ENCODE peak calls at places on chromosomes 12 and 14, in nine cellular contexts. M is Right ventricle myocardium superior, Q is HFF-Myc, P is fibroblast of mammary gland, Y is mesothelial cell of epicardium, F is GDM1, V is NCI-H460, O is LoVo, Z is endothelial cell. J is an unnamed sample.

GRCh38 chr12:79423560-79423959 is 267.2 kb downstream of the PAWR start:
- DNase-seq in M (no peak), Q (no peak), P (no peak), Y (no peak), F (no peak), V (no peak), O (no peak), Z (no peak), J (no peak)

GRCh38 chr12:125194999-125195398 is 129.8 kb downstream of the AACS start:
- DNase-seq in M (no peak), Q (no peak), P (no peak), Y (no peak), F (no peak), V (no peak), O (no peak), Z (no peak), J (no peak)

GRCh38 chr12:56157201-56158028 is 744 bp upstream of the MYL6 start:
- DNase-seq in M (peak; percentile 83), Q (peak; percentile 73), P (peak; percentile 78), Y (peak; percentile 85), F (peak; percentile 76), V (peak; percentile 54), O (peak; percentile 88), Z (peak; percentile 85), J (peak; percentile 77)

GRCh38 chr12:76024102-76024781 is 7.3 kb downstream of the PHLDA1 start:
- DNase-seq in M (no peak), Q (no peak), P (peak; percentile 41), Y (no peak), F (no peak), V (no peak), O (no peak), Z (no peak), J (no peak)

GRCh38 chr14:21454843-21455550 is 926 bp downstream of the CHD8 start:
- DNase-seq in M (no peak), Q (no peak), P (peak; percentile 28), Y (no peak), F (no peak), V (no peak), O (no peak), Z (no peak), J (no peak)

GRCh38 chr12:71787574-71787973 is 32.9 kb downstream of the RAB21 start:
- DNase-seq in M (no peak), Q (no peak), P (no peak), Y (no peak), F (peak; percentile 62), V (no peak), O (no peak), Z (no peak), J (no peak)

GRCh38 chr14:32588448-32589320 is 259.6 kb downstream of the AKAP6 start:
- DNase-seq in M (no peak), Q (no peak), P (peak; percentile 81), Y (no peak), F (no peak), V (peak; percentile 34), O (no peak), Z (peak; percentile 15), J (peak; percentile 40)

GRCh38 chr12:82870825-82871377 is 184.2 kb downstream of the TMTC2 start:
- DNase-seq in M (no peak), Q (no peak), P (no peak), Y (no peak), F (no peak), V (no peak), O (no peak), Z (no peak), J (no peak)

GRCh38 chr14:51335521-51335920 is 95.5 kb downstream of the TMX1 start:
- DNase-seq in M (peak; percentile 79), Q (no peak), P (peak; percentile 46), Y (no peak), F (no peak), V (no peak), O (no peak), Z (no peak), J (peak; percentile 53)

GRCh38 chr14:69580009-69580577 is 5.4 kb upstream of the CCDC177 start:
- DNase-seq in M (no peak), Q (no peak), P (peak; percentile 100), Y (peak; percentile 42), F (no peak), V (peak; percentile 21), O (no peak), Z (peak; percentile 63), J (peak; percentile 91)

GRCh38 chr12:3670083-3670620 is 82.8 kb downstream of the CRACR2A start:
- DNase-seq in M (no peak), Q (no peak), P (no peak), Y (no peak), F (no peak), V (no peak), O (no peak), Z (no peak), J (no peak)

GRCh38 chr12:23954332-23954731 is 4.9 kb upstream of the SOX5 start:
- DNase-seq in M (no peak), Q (no peak), P (peak; percentile 78), Y (no peak), F (no peak), V (no peak), O (no peak), Z (no peak), J (peak; percentile 29)

GRCh38 chr14:99280041-99280731 is 8.2 kb upstream of the BCL11B start:
- DNase-seq in M (no peak), Q (no peak), P (no peak), Y (no peak), F (no peak), V (no peak), O (no peak), Z (no peak), J (no peak)

GRCh38 chr14:100535287-100536131 is 51.7 kb downstream of the BEGAIN start:
- DNase-seq in M (peak; percentile 27), Q (no peak), P (no peak), Y (peak; percentile 34), F (no peak), V (no peak), O (no peak), Z (no peak), J (no peak)

GRCh38 chr14:89447182-89447970 is 30.3 kb upstream of the FOXN3 start:
- DNase-seq in M (no peak), Q (no peak), P (no peak), Y (no peak), F (peak; percentile 10), V (no peak), O (no peak), Z (no peak), J (no peak)

GRCh38 chr14:22159968-22160367 is 429.1 kb downstream of the DAD1 start:
- DNase-seq in M (no peak), Q (no peak), P (no peak), Y (no peak), F (no peak), V (no peak), O (no peak), Z (no peak), J (no peak)

GRCh38 chr12:124506145-124506831 is 61.1 kb downstream of the NCOR2 start:
- DNase-seq in M (peak; percentile 93), Q (peak; percentile 68), P (peak; percentile 64), Y (peak; percentile 74), F (peak; percentile 95), V (no peak), O (no peak), Z (no peak), J (peak; percentile 70)

GRCh38 chr14:101248840-101249675 is 312.2 kb upstream of the DIO3 start:
- DNase-seq in M (no peak), Q (no peak), P (no peak), Y (no peak), F (no peak), V (no peak), O (no peak), Z (no peak), J (no peak)

GRCh38 chr14:74891870-74892269 is 10.2 kb downstream of the DLST start:
- DNase-seq in M (no peak), Q (no peak), P (peak; percentile 76), Y (no peak), F (no peak), V (no peak), O (no peak), Z (no peak), J (peak; percentile 47)

GRCh38 chr12:4275869-4276253 is 2.3 kb downstream of the CCND2 start:
- DNase-seq in M (no peak), Q (no peak), P (no peak), Y (no peak), F (no peak), V (no peak), O (no peak), Z (no peak), J (no peak)

GRCh38 chr12:82627799-82628198 is 58.9 kb upstream of the TMTC2 start:
- DNase-seq in M (no peak), Q (no peak), P (peak; percentile 28), Y (no peak), F (no peak), V (no peak), O (peak; percentile 44), Z (no peak), J (peak; percentile 14)

GRCh38 chr14:103021817-103022668 is 35.3 kb downstream of the CDC42BPB start:
- DNase-seq in M (no peak), Q (no peak), P (peak; percentile 30), Y (no peak), F (no peak), V (no peak), O (no peak), Z (no peak), J (no peak)

GRCh38 chr12:121926874-121927706 is 8.7 kb downstream of the CFAP251 start:
- DNase-seq in M (no peak), Q (no peak), P (no peak), Y (no peak), F (peak; percentile 55), V (no peak), O (no peak), Z (no peak), J (no peak)

GRCh38 chr14:95730126-95730525 is 16.2 kb upstream of the TCL1A start:
- DNase-seq in M (no peak), Q (no peak), P (no peak), Y (no peak), F (no peak), V (no peak), O (no peak), Z (no peak), J (no peak)

GRCh38 chr12:120903818-120904773 is at the start of gene SPPL3:
- DNase-seq in M (peak; percentile 97), Q (peak; percentile 33), P (peak; percentile 68), Y (peak; percentile 95), F (peak; percentile 88), V (peak; percentile 84), O (peak; percentile 91), Z (peak; percentile 94), J (peak; percentile 56)

GRCh38 chr14:102158797-102159196 is 19.1 kb downstream of the WDR20 start:
- DNase-seq in M (no peak), Q (no peak), P (no peak), Y (no peak), F (no peak), V (no peak), O (no peak), Z (no peak), J (no peak)

J was measured in astrocyte.